ENCODE peak calls at places on chromosomes 1 and 21, in five cellular contexts. H, E, Y, N and Z are unnamed samples.

GRCh38 chr1:112021263-112021662 is 31.8 kb upstream of the KCND3 start:
- DNase-seq in H (no peak), E (no peak), Y (no peak), N (no peak), Z (no peak)

GRCh38 chr1:214466759-214467585 is 84.4 kb downstream of the PTPN14 start:
- DNase-seq in H (no peak), E (no peak), Y (no peak), N (no peak), Z (no peak)

GRCh38 chr1:48889088-48889487 is 112.4 kb upstream of the BEND5 start:
- DNase-seq in H (peak), E (no peak), Y (no peak), N (no peak), Z (peak)

GRCh38 chr1:204756349-204756748 is 70.8 kb upstream of the LRRN2 start:
- DNase-seq in H (no peak), E (no peak), Y (no peak), N (no peak), Z (no peak)

GRCh38 chr1:245493029-245493428 is 338.2 kb downstream of the KIF26B start:
- DNase-seq in H (no peak), E (peak), Y (no peak), N (no peak), Z (peak)

GRCh38 chr21:31161157-31161556 is 122.9 kb upstream of the KRTAP19-8 start:
- DNase-seq in H (peak), E (no peak), Y (no peak), N (no peak), Z (peak)

GRCh38 chr21:39867198-39867650 is at the start of gene PCP4:
- DNase-seq in H (peak), E (peak), Y (peak), N (no peak), Z (peak)

GRCh38 chr1:107936498-107937481 is 28.2 kb downstream of the VAV3 start:
- DNase-seq in H (no peak), E (no peak), Y (peak), N (no peak), Z (peak)

GRCh38 chr1:232786845-232787455 is 18.3 kb upstream of the MAP10 start:
- DNase-seq in H (no peak), E (no peak), Y (peak), N (no peak), Z (no peak)

DNA sequence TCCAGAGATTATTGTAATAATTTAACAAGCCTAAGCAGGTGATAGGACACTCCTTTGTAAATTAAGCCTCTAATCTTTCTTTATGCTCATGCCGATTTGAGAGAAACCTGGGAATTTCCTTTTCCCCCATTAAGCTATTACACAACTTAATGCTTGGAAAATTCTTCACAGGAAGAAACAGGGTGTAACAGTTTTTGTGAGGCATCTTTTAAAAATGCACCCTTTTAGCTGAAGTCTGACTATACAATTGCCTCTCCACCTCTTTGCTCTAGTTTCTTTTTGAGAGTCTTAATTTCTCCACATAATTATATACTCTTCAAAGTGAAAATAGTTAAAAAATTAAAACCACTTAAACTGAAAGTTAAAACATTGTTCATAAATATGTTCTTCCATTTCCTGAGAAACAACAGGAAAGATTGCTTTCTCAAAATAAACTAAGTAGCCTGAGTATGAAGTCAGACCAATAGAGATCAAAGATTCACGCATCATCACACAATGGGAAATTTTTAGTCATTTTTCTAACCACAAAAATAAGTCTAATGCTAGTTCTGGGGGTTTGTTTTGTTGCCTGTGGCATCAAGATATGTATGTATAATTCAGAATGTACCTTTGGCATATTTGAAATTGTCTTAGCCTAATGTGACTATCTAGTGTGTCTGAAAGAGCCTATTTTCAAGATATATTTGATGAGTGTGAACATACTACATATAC is 34.7 kb downstream of the LRRC8D start:
- DNase-seq in H (no peak), E (no peak), Y (no peak), N (peak), Z (no peak)
- TF ChIP-seq REST in H (no peak), E (no peak), Y (no peak), N (no peak), Z (no peak)

GRCh38 chr1:194117582-194117981 is 931.2 kb upstream of the B3GALT2 start:
- DNase-seq in H (peak), E (peak), Y (no peak), N (no peak), Z (peak)
- TF ChIP-seq CTCF in H (peak), E (peak), Y (no peak), N (no peak), Z (peak)

GRCh38 chr1:227895828-227896685 is 51.7 kb downstream of the WNT9A start:
- DNase-seq in H (no peak), E (peak), Y (no peak), N (no peak), Z (no peak)

GRCh38 chr1:227897704-227898438 is 49.9 kb downstream of the WNT9A start:
- DNase-seq in H (no peak), E (no peak), Y (no peak), N (no peak), Z (no peak)

GRCh38 chr1:227898502-227899140 is 49.1 kb downstream of the WNT9A start:
- DNase-seq in H (no peak), E (no peak), Y (no peak), N (no peak), Z (no peak)

GRCh38 chr1:227894831-227895451 is 52.8 kb downstream of the WNT9A start:
- DNase-seq in H (no peak), E (no peak), Y (no peak), N (no peak), Z (no peak)

GRCh38 chr1:227896710-227897655 is 50.7 kb downstream of the WNT9A start:
- DNase-seq in H (no peak), E (no peak), Y (no peak), N (no peak), Z (no peak)
- TF ChIP-seq REST in H (no peak), E (no peak), Y (no peak), N (no peak), Z (no peak)

GRCh38 chr1:209550519-209550918 is 33.0 kb upstream of the CAMK1G start:
- DNase-seq in H (no peak), E (no peak), Y (no peak), N (no peak), Z (no peak)

GRCh38 chr1:209552406-209553264 is 30.9 kb upstream of the CAMK1G start:
- DNase-seq in H (no peak), E (no peak), Y (no peak), N (no peak), Z (peak)

GRCh38 chr1:209557216-209557615 is 26.3 kb upstream of the CAMK1G start:
- DNase-seq in H (no peak), E (no peak), Y (no peak), N (no peak), Z (no peak)

GRCh38 chr1:209556159-209556690 is 27.3 kb upstream of the CAMK1G start:
- DNase-seq in H (no peak), E (no peak), Y (no peak), N (no peak), Z (peak)

DNA sequence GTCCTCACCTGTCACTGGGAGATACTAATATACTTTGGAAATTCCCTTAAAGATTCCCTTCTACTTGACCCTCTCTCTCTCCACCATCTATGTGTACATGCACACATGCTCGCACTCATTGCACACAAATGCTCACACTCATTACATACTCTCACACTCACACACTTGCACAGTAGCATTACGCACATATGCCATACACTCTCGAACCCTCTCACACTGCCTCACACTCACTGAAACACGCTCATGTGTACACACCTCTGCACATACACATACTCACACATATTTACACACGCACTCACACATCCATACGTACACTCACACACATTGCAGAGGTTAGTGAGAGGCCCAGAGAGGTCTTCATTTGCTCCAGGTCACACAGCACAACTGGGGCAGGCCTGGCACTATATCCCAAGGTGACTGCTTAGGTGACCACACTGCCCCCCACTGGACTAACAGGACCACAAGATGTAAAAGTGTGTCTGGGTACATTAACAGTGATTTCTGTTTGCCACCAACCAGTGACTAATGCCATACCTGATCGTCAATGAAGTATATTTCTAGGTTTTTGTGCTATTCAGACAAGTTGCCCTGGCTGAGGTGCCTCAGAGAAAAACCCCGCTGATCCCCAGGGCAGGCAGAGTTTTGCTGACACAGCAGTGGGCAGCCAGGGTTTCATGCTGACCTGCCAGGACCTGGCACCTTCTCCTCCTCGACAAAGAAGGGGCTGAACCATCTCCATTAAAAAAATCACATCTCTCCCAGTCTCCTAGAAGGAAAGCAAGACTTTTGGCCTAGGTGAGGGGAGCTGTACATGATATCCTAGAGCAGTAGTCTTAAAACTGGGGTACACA is 28.5 kb upstream of the CAMK1G start:
- DNase-seq in H (no peak), E (no peak), Y (no peak), N (no peak), Z (peak)
- TF ChIP-seq CTCF in H (peak), E (no peak), Y (no peak), N (no peak), Z (peak)

GRCh38 chr1:236020359-236021000 is 44.4 kb downstream of the NID1 start:
- DNase-seq in H (no peak), E (no peak), Y (no peak), N (no peak), Z (no peak)

GRCh38 chr1:236016083-236016482 is 48.8 kb downstream of the NID1 start:
- DNase-seq in H (no peak), E (no peak), Y (no peak), N (no peak), Z (no peak)

GRCh38 chr1:236021424-236022135 is 43.3 kb downstream of the NID1 start:
- DNase-seq in H (no peak), E (no peak), Y (no peak), N (no peak), Z (no peak)

GRCh38 chr1:236016782-236017400 is 48.0 kb downstream of the NID1 start:
- DNase-seq in H (no peak), E (no peak), Y (no peak), N (no peak), Z (no peak)

DNA sequence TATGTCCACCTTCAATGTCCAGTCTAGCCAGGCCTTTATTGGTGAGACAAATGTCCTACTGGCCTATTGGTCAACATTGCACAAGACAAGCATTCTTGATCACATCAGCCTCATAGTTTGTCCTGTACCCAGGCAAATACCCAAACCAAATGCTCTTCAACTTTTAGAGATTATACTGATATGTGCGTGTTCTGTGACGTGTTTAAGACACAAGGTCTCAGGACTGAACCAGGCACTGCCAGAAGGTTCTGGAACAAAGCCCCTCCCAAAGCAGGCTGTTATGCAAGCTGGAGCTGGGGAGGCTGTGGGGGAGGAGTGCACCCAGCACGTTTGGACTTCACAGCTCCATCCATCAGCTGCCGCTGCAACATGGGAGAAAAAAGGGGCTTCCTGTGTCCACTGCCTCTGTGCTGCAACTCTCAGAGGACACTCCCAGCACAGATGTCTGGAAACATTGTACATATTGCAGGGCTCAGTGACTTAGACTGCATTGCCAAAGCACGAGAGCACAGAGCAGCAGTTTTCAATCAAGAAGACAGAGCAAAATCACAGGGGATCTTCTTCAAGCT is 45.9 kb downstream of the NID1 start:
- DNase-seq in H (no peak), E (no peak), Y (no peak), N (no peak), Z (no peak)
- TF ChIP-seq REST in H (no peak), E (no peak), Y (no peak), N (no peak), Z (no peak)